ENCODE peak calls at places on chromosomes 16 and 17, in ten cellular contexts. One of them, this sample, is unnamed.
A peak's percentile ranks its signal among the peaks of the same experiment; 100 is the strongest.

GRCh38 chr16:75116081-75116910 is at the start of gene LDHD:
- DNase-seq in choroid plexus epithelial cell: peak; percentile 66
- DNase-seq in suprapubic skin: no peak
- DNase-seq in CD8-positive, alpha-beta memory T cell: no peak
- DNase-seq in fibroblast of lung: peak; percentile 62
- DNase-seq in skeletal muscle cell: no peak
- DNase-seq in AG09309: no peak
- DNase-seq in Caco-2: peak; percentile 82
- DNase-seq in neural progenitor cell: peak; percentile 67
- DNase-seq in GM23248: peak; percentile 72
- DNase-seq in this sample: peak; percentile 41

GRCh38 chr16:13770436-13770835 is 149.5 kb upstream of the ERCC4 start:
- DNase-seq in choroid plexus epithelial cell: no peak
- DNase-seq in suprapubic skin: no peak
- DNase-seq in CD8-positive, alpha-beta memory T cell: no peak
- DNase-seq in fibroblast of lung: no peak
- DNase-seq in skeletal muscle cell: no peak
- DNase-seq in AG09309: no peak
- DNase-seq in Caco-2: no peak
- DNase-seq in neural progenitor cell: no peak
- DNase-seq in GM23248: no peak
- DNase-seq in this sample: no peak

GRCh38 chr16:12972246-12972645 is 70.8 kb downstream of the SHISA9 start:
- DNase-seq in choroid plexus epithelial cell: no peak
- DNase-seq in suprapubic skin: no peak
- DNase-seq in CD8-positive, alpha-beta memory T cell: no peak
- DNase-seq in fibroblast of lung: no peak
- DNase-seq in skeletal muscle cell: no peak
- DNase-seq in AG09309: no peak
- DNase-seq in Caco-2: no peak
- DNase-seq in neural progenitor cell: no peak
- DNase-seq in GM23248: no peak
- DNase-seq in this sample: no peak

GRCh38 chr17:51853857-51854256 is 304.7 kb downstream of the CA10 start:
- DNase-seq in choroid plexus epithelial cell: no peak
- DNase-seq in suprapubic skin: no peak
- DNase-seq in CD8-positive, alpha-beta memory T cell: no peak
- DNase-seq in fibroblast of lung: no peak
- DNase-seq in skeletal muscle cell: no peak
- DNase-seq in AG09309: no peak
- DNase-seq in Caco-2: no peak
- DNase-seq in neural progenitor cell: no peak
- DNase-seq in GM23248: no peak
- DNase-seq in this sample: no peak

GRCh38 chr17:1112875-1113274 is 66.9 kb downstream of the ABR start:
- DNase-seq in choroid plexus epithelial cell: no peak
- DNase-seq in suprapubic skin: no peak
- DNase-seq in CD8-positive, alpha-beta memory T cell: no peak
- DNase-seq in fibroblast of lung: no peak
- DNase-seq in skeletal muscle cell: no peak
- DNase-seq in AG09309: no peak
- DNase-seq in Caco-2: no peak
- DNase-seq in neural progenitor cell: no peak
- DNase-seq in GM23248: no peak
- DNase-seq in this sample: no peak

GRCh38 chr16:14309001-14309886 is 238.1 kb downstream of the MRTFB start:
- DNase-seq in choroid plexus epithelial cell: no peak
- DNase-seq in suprapubic skin: no peak
- DNase-seq in CD8-positive, alpha-beta memory T cell: no peak
- DNase-seq in fibroblast of lung: peak; percentile 23
- DNase-seq in skeletal muscle cell: no peak
- DNase-seq in AG09309: no peak
- DNase-seq in Caco-2: peak; percentile 61
- DNase-seq in neural progenitor cell: peak; percentile 42
- DNase-seq in GM23248: peak; percentile 57
- DNase-seq in this sample: no peak

GRCh38 chr16:49830873-49831272 is 25.0 kb downstream of the ZNF423 start:
- DNase-seq in choroid plexus epithelial cell: no peak
- DNase-seq in suprapubic skin: no peak
- DNase-seq in CD8-positive, alpha-beta memory T cell: no peak
- DNase-seq in fibroblast of lung: no peak
- DNase-seq in skeletal muscle cell: no peak
- DNase-seq in AG09309: no peak
- DNase-seq in Caco-2: no peak
- DNase-seq in neural progenitor cell: no peak
- DNase-seq in GM23248: no peak
- DNase-seq in this sample: no peak

GRCh38 chr17:64784353-64784798 is 122.3 kb upstream of the SMURF2 start:
- DNase-seq in choroid plexus epithelial cell: no peak
- DNase-seq in suprapubic skin: peak; percentile 28
- DNase-seq in CD8-positive, alpha-beta memory T cell: no peak
- DNase-seq in fibroblast of lung: no peak
- DNase-seq in skeletal muscle cell: no peak
- DNase-seq in AG09309: no peak
- DNase-seq in Caco-2: no peak
- DNase-seq in neural progenitor cell: no peak
- DNase-seq in GM23248: no peak
- DNase-seq in this sample: no peak

GRCh38 chr16:72470541-72470940 is 298.6 kb upstream of the PMFBP1 start:
- DNase-seq in choroid plexus epithelial cell: no peak
- DNase-seq in suprapubic skin: no peak
- DNase-seq in CD8-positive, alpha-beta memory T cell: no peak
- DNase-seq in fibroblast of lung: no peak
- DNase-seq in skeletal muscle cell: no peak
- DNase-seq in AG09309: no peak
- DNase-seq in Caco-2: no peak
- DNase-seq in neural progenitor cell: no peak
- DNase-seq in GM23248: no peak
- DNase-seq in this sample: no peak

GRCh38 chr16:49857423-49858181 is 1.7 kb upstream of the ZNF423 start:
- DNase-seq in choroid plexus epithelial cell: peak; percentile 71
- DNase-seq in suprapubic skin: no peak
- DNase-seq in CD8-positive, alpha-beta memory T cell: no peak
- DNase-seq in fibroblast of lung: peak; percentile 48
- DNase-seq in skeletal muscle cell: no peak
- DNase-seq in AG09309: no peak
- DNase-seq in Caco-2: peak; percentile 75
- DNase-seq in neural progenitor cell: peak; percentile 85
- DNase-seq in GM23248: peak; percentile 60
- DNase-seq in this sample: peak; percentile 46

GRCh38 chr16:29007865-29008593 is 23.2 kb downstream of the LAT start:
- DNase-seq in choroid plexus epithelial cell: peak; percentile 72
- DNase-seq in suprapubic skin: no peak
- DNase-seq in CD8-positive, alpha-beta memory T cell: peak; percentile 85
- DNase-seq in fibroblast of lung: peak; percentile 85
- DNase-seq in skeletal muscle cell: no peak
- DNase-seq in AG09309: no peak
- DNase-seq in Caco-2: no peak
- DNase-seq in neural progenitor cell: no peak
- DNase-seq in GM23248: peak; percentile 86
- DNase-seq in this sample: peak; percentile 61

GRCh38 chr17:16584273-16584995 is 15.4 kb upstream of the ZNF287 start:
- DNase-seq in choroid plexus epithelial cell: peak; percentile 93
- DNase-seq in suprapubic skin: peak; percentile 96
- DNase-seq in CD8-positive, alpha-beta memory T cell: peak; percentile 92
- DNase-seq in fibroblast of lung: peak; percentile 75
- DNase-seq in skeletal muscle cell: peak; percentile 43
- DNase-seq in AG09309: peak; percentile 50
- DNase-seq in Caco-2: peak; percentile 92
- DNase-seq in neural progenitor cell: peak; percentile 95
- DNase-seq in GM23248: peak; percentile 96
- DNase-seq in this sample: peak; percentile 79

GRCh38 chr17:16585796-16586195 is 16.8 kb upstream of the ZNF287 start:
- DNase-seq in choroid plexus epithelial cell: no peak
- DNase-seq in suprapubic skin: no peak
- DNase-seq in CD8-positive, alpha-beta memory T cell: no peak
- DNase-seq in fibroblast of lung: no peak
- DNase-seq in skeletal muscle cell: no peak
- DNase-seq in AG09309: no peak
- DNase-seq in Caco-2: no peak
- DNase-seq in neural progenitor cell: no peak
- DNase-seq in GM23248: peak; percentile 23
- DNase-seq in this sample: no peak

GRCh38 chr17:16589097-16589969 is 20.3 kb upstream of the ZNF287 start:
- DNase-seq in choroid plexus epithelial cell: peak; percentile 89
- DNase-seq in suprapubic skin: peak; percentile 91
- DNase-seq in CD8-positive, alpha-beta memory T cell: peak; percentile 94
- DNase-seq in fibroblast of lung: peak; percentile 73
- DNase-seq in skeletal muscle cell: peak; percentile 36
- DNase-seq in AG09309: peak; percentile 27
- DNase-seq in Caco-2: peak; percentile 92
- DNase-seq in neural progenitor cell: peak; percentile 97
- DNase-seq in GM23248: peak; percentile 93
- DNase-seq in this sample: peak; percentile 82

DNA sequence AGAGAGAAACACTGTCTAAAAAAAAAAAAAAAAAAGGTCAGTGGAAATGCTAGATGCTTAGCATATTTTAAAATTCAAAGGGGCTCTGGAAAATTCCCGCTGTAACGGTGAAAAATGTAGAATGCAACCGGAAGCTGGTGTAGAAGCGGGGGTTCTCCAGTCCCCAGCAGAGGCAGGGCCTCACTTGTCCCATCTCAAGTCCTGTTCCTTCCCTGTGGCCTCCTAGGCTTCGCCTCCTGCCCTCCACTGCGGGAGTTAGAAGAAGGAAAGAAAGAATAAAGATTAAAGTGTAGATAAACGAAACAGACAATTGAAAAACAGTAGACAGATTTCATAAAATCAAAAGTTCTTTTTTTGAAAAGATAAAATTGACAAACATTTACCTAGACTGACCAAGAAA is 14.8 kb upstream of the ZNF287 start:
- DNase-seq in choroid plexus epithelial cell: no peak
- DNase-seq in suprapubic skin: no peak
- DNase-seq in CD8-positive, alpha-beta memory T cell: no peak
- DNase-seq in fibroblast of lung: no peak
- DNase-seq in skeletal muscle cell: no peak
- DNase-seq in AG09309: no peak
- DNase-seq in Caco-2: no peak
- DNase-seq in neural progenitor cell: no peak
- DNase-seq in GM23248: no peak
- DNase-seq in this sample: no peak
- H3K4me3 ChIP-seq in choroid plexus epithelial cell: no peak overlapping the region
- H3K4me3 ChIP-seq in suprapubic skin: no peak overlapping the region
- H3K4me3 ChIP-seq in CD8-positive, alpha-beta memory T cell: no peak overlapping the region
- H3K4me3 ChIP-seq in fibroblast of lung: no peak overlapping the region
- H3K4me3 ChIP-seq in skeletal muscle cell: peak overlapping the region; percentile 50
- H3K4me3 ChIP-seq in AG09309: no peak overlapping the region
- H3K4me3 ChIP-seq in Caco-2: no peak overlapping the region
- H3K4me3 ChIP-seq in neural progenitor cell: peak overlapping the region; percentile 39
- H3K4me3 ChIP-seq in GM23248: peak overlapping the region; percentile 68
- H3K4me3 ChIP-seq in this sample: no peak overlapping the region

DNA sequence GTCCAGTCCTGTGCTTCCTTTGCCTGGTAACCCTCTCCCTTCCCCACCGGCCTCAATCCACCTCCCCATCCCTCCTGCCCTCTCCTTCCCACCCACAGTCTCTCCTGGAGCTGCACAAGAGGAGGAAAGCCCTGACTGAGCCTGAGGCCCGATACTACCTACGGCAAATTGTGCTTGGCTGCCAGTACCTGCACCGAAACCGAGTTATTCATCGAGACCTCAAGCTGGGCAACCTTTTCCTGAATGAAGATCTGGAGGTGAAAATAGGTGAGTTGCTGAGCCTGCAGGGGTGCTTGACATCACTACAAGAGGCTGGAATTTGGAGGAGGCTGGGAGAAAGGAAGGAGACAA is 1.3 kb downstream of the PLK1 start:
- DNase-seq in choroid plexus epithelial cell: no peak
- DNase-seq in suprapubic skin: no peak
- DNase-seq in CD8-positive, alpha-beta memory T cell: no peak
- DNase-seq in fibroblast of lung: no peak
- DNase-seq in skeletal muscle cell: no peak
- DNase-seq in AG09309: no peak
- DNase-seq in Caco-2: no peak
- DNase-seq in neural progenitor cell: no peak
- DNase-seq in GM23248: no peak
- DNase-seq in this sample: no peak
- H3K4me3 ChIP-seq in choroid plexus epithelial cell: peak overlapping the region; percentile 71
- H3K4me3 ChIP-seq in suprapubic skin: no peak overlapping the region
- H3K4me3 ChIP-seq in CD8-positive, alpha-beta memory T cell: no peak overlapping the region
- H3K4me3 ChIP-seq in fibroblast of lung: peak overlapping the region; percentile 91
- H3K4me3 ChIP-seq in skeletal muscle cell: peak overlapping the region; percentile 69
- H3K4me3 ChIP-seq in AG09309: peak overlapping the region; percentile 75
- H3K4me3 ChIP-seq in Caco-2: peak overlapping the region; percentile 83
- H3K4me3 ChIP-seq in neural progenitor cell: peak overlapping the region; percentile 95
- H3K4me3 ChIP-seq in GM23248: peak overlapping the region; percentile 78
- H3K4me3 ChIP-seq in this sample: peak overlapping the region; percentile 68

GRCh38 chr17:9205520-9206159 is 184.3 kb downstream of the NTN1 start:
- DNase-seq in choroid plexus epithelial cell: no peak
- DNase-seq in suprapubic skin: no peak
- DNase-seq in CD8-positive, alpha-beta memory T cell: no peak
- DNase-seq in fibroblast of lung: peak; percentile 18
- DNase-seq in skeletal muscle cell: no peak
- DNase-seq in AG09309: no peak
- DNase-seq in Caco-2: no peak
- DNase-seq in neural progenitor cell: no peak
- DNase-seq in GM23248: no peak
- DNase-seq in this sample: no peak

GRCh38 chr17:9204623-9205329 is 183.5 kb downstream of the NTN1 start:
- DNase-seq in choroid plexus epithelial cell: no peak
- DNase-seq in suprapubic skin: no peak
- DNase-seq in CD8-positive, alpha-beta memory T cell: no peak
- DNase-seq in fibroblast of lung: no peak
- DNase-seq in skeletal muscle cell: no peak
- DNase-seq in AG09309: no peak
- DNase-seq in Caco-2: no peak
- DNase-seq in neural progenitor cell: no peak
- DNase-seq in GM23248: no peak
- DNase-seq in this sample: no peak

GRCh38 chr17:9206160-9206988 is 185.1 kb downstream of the NTN1 start:
- DNase-seq in choroid plexus epithelial cell: no peak
- DNase-seq in suprapubic skin: no peak
- DNase-seq in CD8-positive, alpha-beta memory T cell: no peak
- DNase-seq in fibroblast of lung: no peak
- DNase-seq in skeletal muscle cell: no peak
- DNase-seq in AG09309: no peak
- DNase-seq in Caco-2: no peak
- DNase-seq in neural progenitor cell: peak; percentile 55
- DNase-seq in GM23248: no peak
- DNase-seq in this sample: no peak

GRCh38 chr17:9208381-9208780 is 187.1 kb downstream of the NTN1 start:
- DNase-seq in choroid plexus epithelial cell: no peak
- DNase-seq in suprapubic skin: no peak
- DNase-seq in CD8-positive, alpha-beta memory T cell: no peak
- DNase-seq in fibroblast of lung: no peak
- DNase-seq in skeletal muscle cell: no peak
- DNase-seq in AG09309: no peak
- DNase-seq in Caco-2: no peak
- DNase-seq in neural progenitor cell: no peak
- DNase-seq in GM23248: no peak
- DNase-seq in this sample: no peak

GRCh38 chr17:9206989-9207317 is 185.6 kb downstream of the NTN1 start:
- DNase-seq in choroid plexus epithelial cell: no peak
- DNase-seq in suprapubic skin: no peak
- DNase-seq in CD8-positive, alpha-beta memory T cell: no peak
- DNase-seq in fibroblast of lung: no peak
- DNase-seq in skeletal muscle cell: no peak
- DNase-seq in AG09309: no peak
- DNase-seq in Caco-2: no peak
- DNase-seq in neural progenitor cell: no peak
- DNase-seq in GM23248: no peak
- DNase-seq in this sample: no peak
- H3K4me3 ChIP-seq in choroid plexus epithelial cell: no peak overlapping the region
- H3K4me3 ChIP-seq in suprapubic skin: no peak overlapping the region
- H3K4me3 ChIP-seq in CD8-positive, alpha-beta memory T cell: no peak overlapping the region
- H3K4me3 ChIP-seq in fibroblast of lung: no peak overlapping the region
- H3K4me3 ChIP-seq in skeletal muscle cell: no peak overlapping the region
- H3K4me3 ChIP-seq in AG09309: no peak overlapping the region
- H3K4me3 ChIP-seq in Caco-2: no peak overlapping the region
- H3K4me3 ChIP-seq in neural progenitor cell: no peak overlapping the region
- H3K4me3 ChIP-seq in GM23248: no peak overlapping the region
- H3K4me3 ChIP-seq in this sample: no peak overlapping the region

GRCh38 chr16:2028146-2028545 is 1.4 kb downstream of the NHERF2 start:
- DNase-seq in choroid plexus epithelial cell: no peak
- DNase-seq in suprapubic skin: no peak
- DNase-seq in CD8-positive, alpha-beta memory T cell: no peak
- DNase-seq in fibroblast of lung: no peak
- DNase-seq in skeletal muscle cell: no peak
- DNase-seq in AG09309: no peak
- DNase-seq in Caco-2: no peak
- DNase-seq in neural progenitor cell: no peak
- DNase-seq in GM23248: no peak
- DNase-seq in this sample: no peak
- H3K4me3 ChIP-seq in choroid plexus epithelial cell: no peak overlapping the region
- H3K4me3 ChIP-seq in suprapubic skin: peak overlapping the region; percentile 75
- H3K4me3 ChIP-seq in CD8-positive, alpha-beta memory T cell: no peak overlapping the region
- H3K4me3 ChIP-seq in fibroblast of lung: peak overlapping the region; percentile 71
- H3K4me3 ChIP-seq in skeletal muscle cell: peak overlapping the region; percentile 63
- H3K4me3 ChIP-seq in AG09309: peak overlapping the region; percentile 76
- H3K4me3 ChIP-seq in Caco-2: peak overlapping the region; percentile 44
- H3K4me3 ChIP-seq in neural progenitor cell: no peak overlapping the region
- H3K4me3 ChIP-seq in GM23248: no peak overlapping the region
- H3K4me3 ChIP-seq in this sample: no peak overlapping the region

This sample was measured in brain microvascular endothelial cell.